ENCODE peak calls at places on chromosomes 16 and 17, in seven cellular contexts. W is HTR-8/SVneo, J is CMK, M is H4, G is HEK293T, Z is fibroblast of villous mesenchyme, S is ACHN. T is an unnamed sample.

GRCh38 chr17:28219771-28220170 is 99.2 kb upstream of the TMEM97 start:
- DNase-seq in M (no peak), J (no peak), W (no peak), Z (no peak), S (no peak), G (no peak), T (no peak)

GRCh38 chr16:86632944-86633343 is 54.6 kb downstream of the FOXL1 start:
- DNase-seq in W (no peak), M (no peak), S (no peak), G (no peak), J (no peak), Z (no peak), T (no peak)

GRCh38 chr16:3655030-3655790 is 719 bp downstream of the DNASE1 start:
- DNase-seq in S (no peak), J (no peak), G (no peak), M (no peak), W (no peak), Z (no peak), T (no peak)

GRCh38 chr16:73071131-73071940 is 23.4 kb upstream of the ZFHX3 start:
- DNase-seq in W (no peak), M (peak), S (peak), J (no peak), Z (peak), G (no peak), T (no peak)

GRCh38 chr16:68480084-68480995 is 32.0 kb upstream of the SMPD3 start:
- DNase-seq in W (no peak), J (no peak), S (no peak), G (no peak), M (no peak), Z (no peak), T (no peak)

GRCh38 chr16:6447046-6447445 is 885.6 kb upstream of the RBFOX1 start:
- DNase-seq in Z (no peak), M (no peak), J (no peak), G (no peak), W (no peak), S (no peak), T (no peak)

GRCh38 chr17:75654176-75654575 is 12.8 kb downstream of the RECQL5 start:
- DNase-seq in G (no peak), M (no peak), S (peak), J (no peak), W (no peak), Z (peak), T (no peak)

GRCh38 chr17:10583834-10584233 is 34.4 kb upstream of the MYH2 start:
- DNase-seq in Z (no peak), S (no peak), W (no peak), J (no peak), G (no peak), M (no peak), T (no peak)

GRCh38 chr16:53780051-53780450 is 76.1 kb downstream of the FTO start:
- DNase-seq in W (no peak), M (no peak), G (no peak), Z (no peak), J (no peak), S (no peak), T (no peak)

GRCh38 chr16:22353188-22353919 is 21.1 kb downstream of the CDR2 start:
- DNase-seq in J (no peak), S (peak), M (no peak), G (no peak), Z (peak), W (peak), T (peak)

GRCh38 chr17:55295411-55296170 is 30.8 kb downstream of the HLF start:
- DNase-seq in Z (peak), M (peak), J (peak), W (peak), G (peak), S (peak), T (peak)

GRCh38 chr16:25270577-25270976 is 12.9 kb upstream of the ZKSCAN2 start:
- DNase-seq in W (no peak), Z (no peak), M (no peak), G (no peak), J (no peak), S (no peak), T (peak)

GRCh38 chr17:79214940-79215604 is 140.4 kb downstream of the ENGASE start:
- DNase-seq in M (no peak), J (peak), G (no peak), S (no peak), W (no peak), Z (no peak), T (peak)

GRCh38 chr16:85345129-85345639 is 232.9 kb upstream of the CIBAR2 start:
- DNase-seq in G (no peak), J (no peak), M (no peak), Z (no peak), W (no peak), S (no peak), T (no peak)

GRCh38 chr17:80348551-80349436 is 66.2 kb upstream of the ENDOV start:
- DNase-seq in Z (peak), S (no peak), G (no peak), W (peak), J (no peak), M (no peak), T (peak)

GRCh38 chr17:78693346-78694083 is 88.6 kb downstream of the CYTH1 start:
- DNase-seq in S (no peak), W (no peak), G (no peak), M (no peak), J (no peak), Z (no peak), T (no peak)

GRCh38 chr17:28946239-28946638 is 5.1 kb downstream of the PHF12 start:
- DNase-seq in G (no peak), J (no peak), M (no peak), Z (peak), S (no peak), W (no peak), T (peak)

GRCh38 chr17:19237389-19238166 is 412 bp downstream of the EPN2 start:
- DNase-seq in W (peak), J (peak), M (no peak), S (peak), Z (no peak), G (peak), T (peak)

GRCh38 chr17:67478266-67479118 is 101.4 kb downstream of the PITPNC1 start:
- DNase-seq in M (no peak), Z (no peak), J (no peak), W (no peak), G (no peak), S (no peak), T (no peak)

GRCh38 chr17:55433629-55434422 is 12.2 kb upstream of the MMD start:
- DNase-seq in Z (peak), J (no peak), G (no peak), S (peak), W (peak), M (peak), T (no peak)

GRCh38 chr16:13083687-13084086 is 182.3 kb downstream of the SHISA9 start:
- DNase-seq in J (no peak), Z (no peak), M (no peak), G (no peak), S (no peak), W (no peak), T (no peak)

GRCh38 chr17:36743130-36743529 is 141.7 kb downstream of the MRM1 start:
- DNase-seq in W (no peak), J (no peak), M (no peak), G (no peak), Z (no peak), S (no peak), T (no peak)

GRCh38 chr17:56697190-56697589 is 103.7 kb downstream of the NOG start:
- DNase-seq in S (no peak), G (no peak), Z (no peak), W (no peak), M (no peak), J (no peak), T (no peak)

GRCh38 chr17:17972952-17973254 is 241 bp downstream of the DRC3 start:
- DNase-seq in W (no peak), S (no peak), J (no peak), M (no peak), G (no peak), Z (no peak), T (no peak)

GRCh38 chr17:38449364-38449763 is 21.1 kb downstream of the ARHGAP23 start:
- DNase-seq in W (no peak), J (no peak), M (no peak), S (no peak), G (no peak), Z (peak), T (no peak)

GRCh38 chr16:67181346-67181745 is 2.4 kb downstream of the MATCAP1 start:
- DNase-seq in S (peak), W (no peak), M (peak), G (no peak), J (no peak), Z (peak), T (no peak)

GRCh38 chr17:27245230-27245696 is 48.7 kb upstream of the WSB1 start:
- DNase-seq in J (peak), W (peak), M (peak), G (peak), S (peak), Z (peak), T (peak)

GRCh38 chr16:30394603-30395154 is 541 bp upstream of the ZNF48 start:
- DNase-seq in M (no peak), W (no peak), J (no peak), G (no peak), S (peak), Z (peak), T (no peak)

GRCh38 chr17:77716289-77716929 is 242.1 kb upstream of the TNRC6C start:
- DNase-seq in W (no peak), G (no peak), S (no peak), Z (no peak), J (no peak), M (no peak), T (no peak)

GRCh38 chr17:75652934-75653549 is 13.9 kb downstream of the RECQL5 start:
- DNase-seq in M (no peak), S (peak), G (peak), W (peak), Z (peak), J (no peak), T (peak)

GRCh38 chr17:81487487-81488275 is 24.9 kb downstream of the ACTG1 start:
- DNase-seq in M (no peak), J (peak), Z (peak), W (peak), G (peak), S (peak), T (peak)

GRCh38 chr16:75931043-75931442 is 204.8 kb upstream of the CPHXL start:
- DNase-seq in S (no peak), J (no peak), G (no peak), W (no peak), M (peak), Z (peak), T (no peak)

GRCh38 chr17:43169561-43170139 is 1.4 kb upstream of the NBR1 start:
- DNase-seq in M (peak), J (peak), Z (peak), S (no peak), G (peak), W (no peak), T (peak)